ENCODE peak calls at places on chromosomes 12 and 14, in eight cellular contexts. T is IMR-90; X is uterus; N is CD8-positive, alpha-beta memory T cell; K is GM12865; C is fibroblast of mammary gland; L is HCT116; O is HL-60. R is an unnamed sample.

GRCh38 chr14:52342849-52343606 is 28.9 kb downstream of the PTGER2 start:
- DNase-seq in T (peak; percentile 28), X (no peak), N (no peak), K (no peak), C (peak; percentile 37), L (no peak), O (no peak), R (peak; percentile 51)

GRCh38 chr12:84508325-84508861 is 404.2 kb downstream of the SLC6A15 start:
- DNase-seq in T (peak; percentile 75), X (peak; percentile 29), N (no peak), K (peak; percentile 12), C (peak; percentile 87), L (peak; percentile 57), O (no peak), R (peak; percentile 67)

GRCh38 chr14:68397371-68397779 is 395.5 kb downstream of the ZFP36L1 start:
- DNase-seq in T (no peak), X (peak; percentile 59), N (no peak), K (no peak), C (no peak), L (no peak), O (no peak), R (no peak)

GRCh38 chr14:31080060-31080459 is 53.9 kb upstream of the STRN3 start:
- DNase-seq in T (peak; percentile 66), X (no peak), N (no peak), K (no peak), C (peak; percentile 46), L (no peak), O (no peak), R (no peak)

GRCh38 chr12:78455991-78456390 is 408.6 kb upstream of the SYT1 start:
- DNase-seq in T (no peak), X (no peak), N (no peak), K (no peak), C (peak; percentile 66), L (no peak), O (no peak), R (no peak)

GRCh38 chr12:125340791-125341190 is 275.6 kb downstream of the AACS start:
- DNase-seq in T (peak; percentile 52), X (no peak), N (no peak), K (no peak), C (peak; percentile 58), L (no peak), O (no peak), R (peak; percentile 69)

GRCh38 chr12:24560867-24561266 is 388.0 kb downstream of the BCAT1 start:
- DNase-seq in T (no peak), X (no peak), N (no peak), K (no peak), C (peak; percentile 48), L (no peak), O (no peak), R (no peak)

GRCh38 chr12:120901818-120902217 is 2.3 kb downstream of the SPPL3 start:
- DNase-seq in T (no peak), X (no peak), N (no peak), K (peak; percentile 50), C (no peak), L (no peak), O (no peak), R (no peak)

GRCh38 chr14:99755629-99756603 is 37.3 kb upstream of the EML1 start:
- DNase-seq in T (peak; percentile 95), X (peak; percentile 89), N (no peak), K (no peak), C (peak; percentile 96), L (no peak), O (no peak), R (peak; percentile 87)

GRCh38 chr12:39442895-39443703 is at the start of gene KIF21A:
- DNase-seq in T (peak; percentile 61), X (peak; percentile 86), N (peak; percentile 93), K (peak; percentile 97), C (peak; percentile 90), L (peak; percentile 88), O (peak; percentile 28), R (peak; percentile 94)

GRCh38 chr12:51009038-51009437 is 17.1 kb downstream of the SLC11A2 start:
- DNase-seq in T (no peak), X (peak; percentile 26), N (peak; percentile 19), K (no peak), C (peak; percentile 24), L (no peak), O (no peak), R (peak; percentile 22)

GRCh38 chr14:22558221-22558913 is 30.7 kb downstream of the DAD1 start:
- DNase-seq in T (no peak), X (no peak), N (peak; percentile 62), K (peak; percentile 80), C (no peak), L (no peak), O (no peak), R (no peak)

GRCh38 chr12:110957159-110957558 is 36.8 kb upstream of the MYL2 start:
- DNase-seq in T (no peak), X (no peak), N (no peak), K (no peak), C (no peak), L (no peak), O (no peak), R (no peak)

GRCh38 chr12:3752096-3752709 is 706 bp downstream of the CRACR2A start:
- DNase-seq in T (no peak), X (no peak), N (peak; percentile 74), K (peak; percentile 90), C (peak; percentile 75), L (peak; percentile 12), O (peak; percentile 66), R (peak; percentile 37)

GRCh38 chr12:125434131-125434530 is 368.9 kb downstream of the AACS start:
- DNase-seq in T (no peak), X (no peak), N (no peak), K (no peak), C (no peak), L (no peak), O (no peak), R (no peak)

GRCh38 chr12:121423682-121424631 is 24.0 kb downstream of the RNF34 start:
- DNase-seq in T (peak; percentile 38), X (no peak), N (no peak), K (no peak), C (no peak), L (no peak), O (no peak), R (no peak)

GRCh38 chr14:22883191-22883976 is at the start of gene REM2:
- DNase-seq in T (no peak), X (no peak), N (no peak), K (no peak), C (no peak), L (no peak), O (no peak), R (no peak)

GRCh38 chr12:67827820-67828383 is 161.3 kb upstream of the IFNG-AS1 start:
- DNase-seq in T (peak; percentile 99), X (peak; percentile 74), N (no peak), K (peak; percentile 60), C (peak; percentile 97), L (peak; percentile 62), O (no peak), R (peak; percentile 90)

GRCh38 chr14:80037349-80037748 is 174.0 kb downstream of the DIO2 start:
- DNase-seq in T (no peak), X (no peak), N (no peak), K (no peak), C (no peak), L (no peak), O (no peak), R (no peak)
- H3K4me3 ChIP-seq in T (no peak overlapping the region), X (no peak overlapping the region), N (no peak overlapping the region), K (no peak overlapping the region), C (no peak overlapping the region), L (no peak overlapping the region), O (no peak overlapping the region), R (no peak overlapping the region)

GRCh38 chr12:55679691-55680090 is 28.0 kb downstream of the ITGA7 start:
- DNase-seq in T (no peak), X (no peak), N (no peak), K (no peak), C (no peak), L (no peak), O (no peak), R (no peak)

GRCh38 chr12:55683676-55684075 is 24.0 kb downstream of the ITGA7 start:
- DNase-seq in T (no peak), X (no peak), N (no peak), K (no peak), C (no peak), L (no peak), O (no peak), R (no peak)

GRCh38 chr12:55684761-55685370 is 22.8 kb downstream of the ITGA7 start:
- DNase-seq in T (no peak), X (no peak), N (no peak), K (no peak), C (no peak), L (no peak), O (no peak), R (no peak)

GRCh38 chr12:55682087-55682796 is 25.5 kb downstream of the ITGA7 start:
- DNase-seq in T (no peak), X (no peak), N (no peak), K (no peak), C (no peak), L (no peak), O (no peak), R (no peak)

GRCh38 chr12:55681142-55682077 is 26.3 kb downstream of the ITGA7 start:
- DNase-seq in T (peak; percentile 51), X (no peak), N (no peak), K (no peak), C (peak; percentile 80), L (peak; percentile 87), O (peak; percentile 76), R (peak; percentile 63)
- H3K4me3 ChIP-seq in T (no peak overlapping the region), X (no peak overlapping the region), N (no peak overlapping the region), K (no peak overlapping the region), C (peak overlapping the region; percentile 29), L (peak overlapping the region; percentile 78), O (peak overlapping the region; percentile 54), R (peak overlapping the region; percentile 8)

GRCh38 chr12:89348894-89349669 is 3.2 kb downstream of the DUSP6 start:
- DNase-seq in T (no peak), X (no peak), N (no peak), K (no peak), C (no peak), L (no peak), O (no peak), R (peak; percentile 47)
- H3K4me3 ChIP-seq in T (peak overlapping the region; percentile 91), X (no peak overlapping the region), N (no peak overlapping the region), K (no peak overlapping the region), C (peak overlapping the region; percentile 74), L (no peak overlapping the region), O (peak overlapping the region; percentile 59), R (peak overlapping the region; percentile 98)

DNA sequence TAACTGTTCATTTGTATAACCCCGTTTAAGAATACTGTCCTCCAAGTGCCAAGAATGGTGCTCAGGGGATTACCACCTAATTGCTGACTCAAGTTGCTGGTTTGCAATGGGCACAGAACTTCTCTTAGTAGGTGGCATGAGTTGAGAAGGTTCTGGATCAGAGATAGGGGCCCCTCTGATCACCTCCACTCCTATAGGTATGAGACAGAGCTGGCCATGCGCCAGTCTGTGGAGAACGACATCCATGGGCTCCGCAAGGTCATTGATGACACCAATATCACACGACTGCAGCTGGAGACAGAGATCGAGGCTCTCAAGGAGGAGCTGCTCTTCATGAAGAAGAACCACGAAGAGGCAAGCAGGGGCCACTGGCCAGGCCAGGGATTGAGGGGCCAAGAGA is 1.6 kb downstream of the KRT18 start:
- DNase-seq in T (no peak), X (no peak), N (no peak), K (no peak), C (no peak), L (no peak), O (no peak), R (no peak)
- H3K4me3 ChIP-seq in T (no peak overlapping the region), X (no peak overlapping the region), N (no peak overlapping the region), K (no peak overlapping the region), C (no peak overlapping the region), L (peak overlapping the region; percentile 96), O (no peak overlapping the region), R (peak overlapping the region; percentile 93)

GRCh38 chr12:15059123-15059522 is 86.3 kb downstream of the PDE6H start:
- DNase-seq in T (no peak), X (no peak), N (no peak), K (no peak), C (no peak), L (no peak), O (no peak), R (no peak)
- H3K4me3 ChIP-seq in T (no peak overlapping the region), X (no peak overlapping the region), N (no peak overlapping the region), K (no peak overlapping the region), C (no peak overlapping the region), L (no peak overlapping the region), O (no peak overlapping the region), R (no peak overlapping the region)

R was measured in fibroblast of pulmonary artery.